ENCODE peak calls at places on chromosomes 7 and 10, in four cellular contexts. W is pancreas; C is CD8-positive, alpha-beta memory T cell; N is stimulated activated CD4-positive, alpha-beta T cell treated with anti-CD3 and anti-CD28 coated beads, Interleukin-12 subunit alpha, Interleukin-12 subunit beta, amount 100 ng/mL, for 48 hours. P is an unnamed sample.

GRCh38 chr10:96673318-96674099 is 46.8 kb downstream of the PIK3AP1 start:
- DNase-seq in W (peak; percentile 47), N (no peak), C (no peak), P (no peak)

GRCh38 chr7:152859781-152860191 is 100.2 kb downstream of the ACTR3B start:
- DNase-seq in C (no peak), N (no peak), W (no peak), P (no peak)

GRCh38 chr7:99837649-99838361 is 10.0 kb downstream of the CYP3A43 start:
- DNase-seq in C (no peak), W (no peak), N (no peak), P (no peak)

GRCh38 chr10:95588025-95588424 is 26.9 kb upstream of the SORBS1 start:
- DNase-seq in N (no peak), C (no peak), W (no peak), P (no peak)

GRCh38 chr7:131511071-131511470 is 45.4 kb downstream of the PODXL start:
- DNase-seq in N (no peak), W (no peak), C (no peak), P (no peak)

GRCh38 chr7:155587486-155587885 is 41.1 kb upstream of the CNPY1 start:
- DNase-seq in N (no peak), W (no peak), C (no peak), P (no peak)

GRCh38 chr10:117675516-117675915 is 133.0 kb downstream of the EMX2 start:
- DNase-seq in W (no peak), N (no peak), C (no peak), P (no peak)

GRCh38 chr10:86663576-86664369 is 4.5 kb upstream of the LDB3 start:
- DNase-seq in N (no peak), W (no peak), C (no peak), P (no peak)

GRCh38 chr7:143408686-143409551 is at the start of gene EPHA1:
- DNase-seq in N (no peak), C (peak; percentile 28), W (peak; percentile 79), P (no peak)

GRCh38 chr7:132966731-132967130 is 115.2 kb downstream of the CHCHD3 start:
- DNase-seq in C (no peak), W (no peak), N (no peak), P (no peak)

GRCh38 chr7:91759205-91759863 is 121.2 kb downstream of the MTERF1 start:
- DNase-seq in C (no peak), N (no peak), W (no peak), P (no peak)

GRCh38 chr10:74067373-74068370 is 69.8 kb downstream of the VCL start:
- DNase-seq in N (no peak), C (no peak), W (no peak), P (no peak)

GRCh38 chr7:76225379-76225778 is 23.7 kb downstream of the SRRM3 start:
- DNase-seq in N (peak; percentile 17), W (no peak), C (peak; percentile 10), P (no peak)

GRCh38 chr7:16026253-16027020 is 340.0 kb upstream of the MEOX2 start:
- DNase-seq in C (no peak), N (no peak), W (no peak), P (no peak)

GRCh38 chr10:48661441-48661840 is 23.2 kb upstream of the WDFY4 start:
- DNase-seq in C (no peak), W (no peak), N (no peak), P (no peak)

GRCh38 chr7:149776305-149776704 is 2.9 kb upstream of the ZNF467 start:
- DNase-seq in W (no peak), N (no peak), C (no peak), P (no peak)

GRCh38 chr10:88952647-88953111 is at the start of gene ACTA2:
- DNase-seq in W (no peak), N (no peak), C (no peak), P (no peak)

GRCh38 chr7:155652156-155653124 is 8.0 kb downstream of the RBM33 start:
- DNase-seq in W (no peak), N (no peak), C (no peak), P (no peak)

GRCh38 chr7:82477733-82478515 is 34.3 kb upstream of the CACNA2D1 start:
- DNase-seq in C (no peak), N (no peak), W (no peak), P (no peak)

GRCh38 chr7:150685219-150686029 is at the start of gene GIMAP2:
- DNase-seq in C (no peak), W (no peak), N (no peak), P (no peak)

GRCh38 chr10:11773777-11774441 is 31.7 kb downstream of the ECHDC3 start:
- DNase-seq in W (no peak), N (no peak), C (no peak), P (no peak)

GRCh38 chr10:71726673-71727428 is 7.3 kb upstream of the C10orf105 start:
- DNase-seq in N (peak; percentile 38), W (no peak), C (peak; percentile 22), P (no peak)

GRCh38 chr7:5677538-5678294 is 103.7 kb downstream of the RNF216 start:
- DNase-seq in W (no peak), N (peak; percentile 32), C (no peak), P (no peak)

GRCh38 chr10:69835233-69835632 is 33.5 kb downstream of the COL13A1 start:
- DNase-seq in C (no peak), W (no peak), N (no peak), P (no peak)

GRCh38 chr10:100600218-100600617 is 64.5 kb downstream of the HIF1AN start:
- DNase-seq in C (no peak), N (no peak), W (no peak), P (no peak)

GRCh38 chr10:77974396-77975074 is 48.0 kb upstream of the DLG5 start:
- DNase-seq in C (no peak), W (no peak), N (no peak), P (no peak)

GRCh38 chr10:18005445-18005780 is 53.7 kb downstream of the SLC39A12 start:
- DNase-seq in N (no peak), W (no peak), C (no peak), P (no peak)

GRCh38 chr7:100584046-100584676 is 1.8 kb downstream of the LRCH4 start:
- DNase-seq in C (no peak), N (no peak), W (no peak), P (peak; percentile 52)

GRCh38 chr7:84394219-84394618 is 199.6 kb upstream of the SEMA3A start:
- DNase-seq in C (no peak), W (no peak), N (no peak), P (no peak)

GRCh38 chr10:90862908-90863514 is 5.2 kb upstream of the HTR7 start:
- DNase-seq in C (no peak), W (no peak), N (no peak), P (no peak)

GRCh38 chr7:80240265-80241025 is 105.8 kb downstream of the GNAI1 start:
- DNase-seq in N (no peak), C (no peak), W (no peak), P (no peak)

GRCh38 chr10:63711866-63712716 is 190.9 kb downstream of the REEP3 start:
- DNase-seq in W (peak; percentile 99), C (no peak), N (no peak), P (peak; percentile 18)

GRCh38 chr7:110050831-110051230 is 1040.1 kb upstream of the LRRN3 start:
- DNase-seq in N (no peak), C (no peak), W (no peak), P (no peak)

GRCh38 chr10:17200885-17201164 is 647 bp downstream of the TRDMT1 start:
- DNase-seq in C (no peak), N (no peak), W (peak; percentile 21), P (no peak)

GRCh38 chr10:91319336-91319735 is 90.8 kb upstream of the HECTD2 start:
- DNase-seq in C (no peak), W (no peak), N (no peak), P (no peak)